ENCODE peak calls at places on chromosomes 6 and 20, in eight cellular contexts. R is stimulated activated CD4-positive, alpha-beta T cell treated with anti-CD3 and anti-CD28 coated beads, Interleukin-4, amount 100 ng/mL, for 48 hours; O is NAMALWA; Z is SJSA1; C is mesothelial cell of epicardium; U is psoas muscle; D is stimulated activated CD8-positive, alpha-beta memory T cell treated with anti-CD3 and anti-CD28 coated beads, Interleukin-15, amount 100 ng/mL, for 24 hours; W is HCT116. T is an unnamed sample.

GRCh38 chr20:32127347-32127746 is 17.8 kb downstream of the TM9SF4 start:
- DNase-seq in R (no peak), O (no peak), Z (no peak), C (no peak), U (no peak), D (no peak), W (no peak), T (no peak)

GRCh38 chr6:31597006-31597405 is 4.2 kb upstream of the NCR3 start:
- DNase-seq in R (no peak), O (peak; percentile 88), Z (peak; percentile 28), C (no peak), U (no peak), D (no peak), W (peak; percentile 38), T (peak; percentile 39)

GRCh38 chr6:108961985-108962384 is 113.8 kb downstream of the ARMC2 start:
- DNase-seq in R (no peak), O (no peak), Z (peak; percentile 13), C (no peak), U (no peak), D (no peak), W (no peak), T (no peak)

GRCh38 chr20:50930139-50931047 is 844 bp downstream of the ADNP start:
- DNase-seq in R (peak; percentile 14), O (peak; percentile 23), Z (no peak), C (peak; percentile 29), U (peak; percentile 37), D (no peak), W (no peak), T (peak; percentile 9)

GRCh38 chr6:84033523-84034451 is at the start of gene MRAP2:
- DNase-seq in R (no peak), O (no peak), Z (peak; percentile 6), C (peak; percentile 43), U (peak; percentile 17), D (no peak), W (no peak), T (peak; percentile 10)

GRCh38 chr6:100803264-100803663 is 77.9 kb downstream of the ASCC3 start:
- DNase-seq in R (no peak), O (no peak), Z (no peak), C (no peak), U (no peak), D (no peak), W (no peak), T (no peak)

GRCh38 chr6:141598487-141598886 is 534.2 kb upstream of the GJE1 start:
- DNase-seq in R (no peak), O (no peak), Z (no peak), C (no peak), U (no peak), D (no peak), W (no peak), T (no peak)

GRCh38 chr6:117512056-117512828 is 29.8 kb downstream of the DCBLD1 start:
- DNase-seq in R (no peak), O (no peak), Z (no peak), C (no peak), U (no peak), D (no peak), W (no peak), T (no peak)

GRCh38 chr20:63639093-63639860 is 12.4 kb upstream of the GMEB2 start:
- DNase-seq in R (no peak), O (peak; percentile 80), Z (no peak), C (no peak), U (no peak), D (no peak), W (no peak), T (no peak)

GRCh38 chr20:52888096-52888495 is 84.1 kb upstream of the TSHZ2 start:
- DNase-seq in R (no peak), O (no peak), Z (no peak), C (no peak), U (no peak), D (no peak), W (no peak), T (no peak)

GRCh38 chr20:35739294-35740163 is 2.5 kb downstream of the RBM39 start:
- DNase-seq in R (no peak), O (peak; percentile 65), Z (no peak), C (no peak), U (no peak), D (no peak), W (no peak), T (peak; percentile 41)

GRCh38 chr6:56242343-56242742 is 5.0 kb downstream of the COL21A1 start:
- DNase-seq in R (no peak), O (no peak), Z (no peak), C (no peak), U (no peak), D (no peak), W (no peak), T (no peak)

GRCh38 chr6:42349753-42350573 is 101.8 kb downstream of the TRERF1 start:
- DNase-seq in R (no peak), O (no peak), Z (no peak), C (no peak), U (no peak), D (no peak), W (no peak), T (no peak)

GRCh38 chr20:45968081-45968671 is 3.8 kb downstream of the ZNF335 start:
- DNase-seq in R (no peak), O (no peak), Z (no peak), C (peak; percentile 16), U (no peak), D (no peak), W (no peak), T (no peak)

GRCh38 chr6:158290040-158290439 is 22.2 kb upstream of the TULP4 start:
- DNase-seq in R (no peak), O (peak; percentile 85), Z (no peak), C (no peak), U (no peak), D (no peak), W (no peak), T (no peak)

GRCh38 chr20:45927071-45927878 is 7.2 kb upstream of the PCIF1 start:
- DNase-seq in R (no peak), O (no peak), Z (no peak), C (no peak), U (no peak), D (no peak), W (no peak), T (no peak)